ENCODE peak calls at places on chromosomes 11 and 22, in eight cellular contexts. G is SK-N-SH, Y is spleen, N is prostate gland, K is stomach, S is suprapubic skin, O is H1, U is GM23338. M is an unnamed sample.

GRCh38 chr11:17736921-17737817 is 2.6 kb downstream of the KCNC1 start:
- DNase-seq in Y (peak; percentile 36), K (no peak), S (peak; percentile 40), O (no peak), G (no peak), U (no peak), N (no peak), M (peak; percentile 49)

GRCh38 chr11:111634981-111635705 is 32.9 kb downstream of the SIK2 start:
- DNase-seq in S (no peak), N (no peak), U (peak; percentile 17), O (no peak), G (no peak), K (no peak), Y (no peak), M (no peak)

GRCh38 chr11:78957481-78958245 is 383.0 kb upstream of the NARS2 start:
- DNase-seq in Y (no peak), G (no peak), U (no peak), K (no peak), O (no peak), N (no peak), S (no peak), M (no peak)

GRCh38 chr11:130178992-130179391 is 19.4 kb downstream of the ST14 start:
- DNase-seq in N (no peak), Y (no peak), G (no peak), O (no peak), U (no peak), K (no peak), S (no peak), M (peak; percentile 37)

GRCh38 chr22:28247667-28248363 is 328.8 kb upstream of the PITPNB start:
- DNase-seq in S (no peak), K (no peak), G (peak; percentile 46), U (no peak), N (no peak), Y (no peak), O (no peak), M (no peak)

GRCh38 chr11:66886671-66887221 is 29.9 kb downstream of the LRFN4 start:
- DNase-seq in Y (no peak), K (peak; percentile 58), S (no peak), U (no peak), O (no peak), G (no peak), N (no peak), M (no peak)

GRCh38 chr22:19719488-19720021 is 3.8 kb upstream of the GP1BB start:
- DNase-seq in N (no peak), S (no peak), U (no peak), K (no peak), G (no peak), O (no peak), Y (no peak), M (no peak)

GRCh38 chr22:36979016-36979415 is 40.2 kb downstream of the TST start:
- DNase-seq in N (no peak), Y (no peak), K (no peak), S (no peak), U (no peak), O (no peak), G (no peak), M (no peak)

GRCh38 chr22:20068640-20069039 is 11.4 kb upstream of the DGCR8 start:
- DNase-seq in K (no peak), U (no peak), N (no peak), Y (no peak), G (no peak), S (no peak), O (no peak), M (no peak)

GRCh38 chr11:66082936-66083698 is 13.0 kb downstream of the PACS1 start:
- DNase-seq in U (no peak), Y (no peak), G (peak; percentile 78), K (no peak), N (no peak), S (no peak), O (no peak), M (no peak)

GRCh38 chr11:65506770-65507485 is 8.1 kb downstream of the MALAT1 start:
- DNase-seq in S (peak; percentile 62), N (peak; percentile 75), G (no peak), O (peak; percentile 63), Y (no peak), K (peak; percentile 56), U (peak; percentile 81), M (peak; percentile 62)

GRCh38 chr11:45471002-45471665 is 185.0 kb upstream of the SYT13 start:
- DNase-seq in G (no peak), N (no peak), O (no peak), S (no peak), U (no peak), Y (peak; percentile 34), K (no peak), M (no peak)
- H3K4me1 ChIP-seq in G (no peaks in the 10 kb centered on the region), N (no peaks in the 10 kb centered on the region), O (no peaks in the 10 kb centered on the region), S (no peaks in the 10 kb centered on the region), U (peaks cover 5% of the 10 kb centered on the region), Y (peaks cover 26% of the 10 kb centered on the region), K (no peaks in the 10 kb centered on the region), M (no peaks in the 10 kb centered on the region)

DNA sequence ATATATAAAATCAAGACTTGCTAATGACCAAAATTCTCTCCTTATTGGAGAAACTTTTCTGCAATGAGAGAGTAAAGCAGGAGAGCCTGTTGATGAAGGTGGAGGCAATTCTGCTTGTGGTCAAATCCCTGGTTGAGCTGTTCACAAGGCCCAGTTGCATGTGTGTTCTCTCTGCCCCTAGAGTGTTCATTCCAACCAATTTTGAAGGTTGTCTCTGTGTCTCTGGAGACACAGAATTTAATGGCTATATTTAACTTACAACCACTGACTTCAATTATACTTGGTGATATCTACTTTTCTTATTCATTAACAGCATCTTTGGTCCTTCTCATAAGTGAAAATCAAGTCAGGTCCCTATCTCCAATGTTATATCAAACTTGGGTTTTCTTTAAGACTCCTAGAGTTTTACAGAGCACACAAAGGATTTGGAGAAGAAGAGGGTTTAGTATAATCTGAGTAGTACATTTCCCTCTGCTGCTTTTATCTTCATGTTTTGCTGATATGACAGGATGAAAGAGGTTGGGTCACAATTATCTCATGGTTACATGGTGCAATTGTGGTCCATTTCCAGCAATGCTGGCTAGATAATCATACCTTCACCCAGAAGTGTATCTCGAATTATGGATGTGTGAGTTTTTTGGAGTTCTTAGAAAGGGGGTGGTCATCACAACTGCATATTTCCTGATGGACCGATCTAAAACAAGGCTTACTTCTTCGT is 4.0 kb downstream of the OOSP4A start:
- DNase-seq in O (no peak), N (no peak), U (no peak), Y (no peak), K (no peak), G (no peak), S (no peak), M (no peak)
- TF ChIP-seq POLR2AphosphoS5 in O (no peak), N (no peak), U (no peak), Y (no peak), K (no peak), G (no peak), S (no peak), M (no peak)

GRCh38 chr11:106464728-106465127 is 387.3 kb downstream of the AASDHPPT start:
- DNase-seq in U (no peak), O (no peak), K (no peak), N (no peak), S (no peak), G (no peak), Y (no peak), M (no peak)
- H3K4me3 ChIP-seq in U (no peak overlapping the region), O (no peak overlapping the region), K (no peak overlapping the region), N (no peak overlapping the region), S (no peak overlapping the region), G (no peak overlapping the region), Y (no peak overlapping the region), M (no peak overlapping the region)

GRCh38 chr11:114161486-114162250 is 102.2 kb downstream of the ZBTB16 start:
- DNase-seq in G (no peak), U (no peak), K (no peak), Y (no peak), O (no peak), S (no peak), N (no peak), M (no peak)

GRCh38 chr11:114162719-114163123 is 103.2 kb downstream of the ZBTB16 start:
- DNase-seq in N (peak; percentile 97), U (no peak), K (peak; percentile 92), O (no peak), G (peak; percentile 78), S (peak; percentile 97), Y (no peak), M (peak; percentile 97)

GRCh38 chr11:114163830-114164401 is 104.4 kb downstream of the ZBTB16 start:
- DNase-seq in O (no peak), K (no peak), U (no peak), G (no peak), N (peak; percentile 83), S (no peak), Y (no peak), M (peak; percentile 75)

GRCh38 chr11:114164546-114164945 is 105.0 kb downstream of the ZBTB16 start:
- DNase-seq in N (no peak), G (no peak), K (no peak), Y (no peak), O (no peak), S (no peak), U (no peak), M (no peak)

DNA sequence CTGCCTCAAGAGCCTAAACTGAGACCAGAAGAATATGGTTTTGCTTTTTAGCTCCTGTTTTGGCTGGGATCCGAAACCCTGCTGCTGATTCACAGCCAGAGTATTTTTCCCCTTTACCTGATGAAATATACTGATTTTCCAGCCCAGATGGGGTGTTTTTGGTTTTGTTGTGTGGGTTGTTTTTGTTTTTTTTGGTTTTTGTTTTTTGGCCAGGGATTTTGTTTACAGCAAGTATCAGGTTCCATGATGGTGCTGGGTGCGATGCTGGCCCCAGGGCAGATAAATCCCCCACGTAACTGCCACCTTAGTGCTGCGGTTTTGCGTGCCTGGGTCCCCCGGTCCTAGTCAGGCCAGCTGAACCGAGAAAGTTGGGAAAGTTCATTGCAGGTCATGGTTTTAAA is 103.7 kb downstream of the ZBTB16 start:
- DNase-seq in Y (no peak), K (peak; percentile 55), N (no peak), S (no peak), O (no peak), G (no peak), U (no peak), M (no peak)
- H3K4me1 ChIP-seq in Y (peaks cover 99% of the 10 kb centered on the region), K (peaks cover 89% of the 10 kb centered on the region), N (peaks cover 79% of the 10 kb centered on the region), S (peaks cover 96% of the 10 kb centered on the region), O (peaks cover 3% of the 10 kb centered on the region), G (peaks cover 46% of the 10 kb centered on the region), U (peaks cover 29% of the 10 kb centered on the region), M (peaks cover 59% of the 10 kb centered on the region)

DNA sequence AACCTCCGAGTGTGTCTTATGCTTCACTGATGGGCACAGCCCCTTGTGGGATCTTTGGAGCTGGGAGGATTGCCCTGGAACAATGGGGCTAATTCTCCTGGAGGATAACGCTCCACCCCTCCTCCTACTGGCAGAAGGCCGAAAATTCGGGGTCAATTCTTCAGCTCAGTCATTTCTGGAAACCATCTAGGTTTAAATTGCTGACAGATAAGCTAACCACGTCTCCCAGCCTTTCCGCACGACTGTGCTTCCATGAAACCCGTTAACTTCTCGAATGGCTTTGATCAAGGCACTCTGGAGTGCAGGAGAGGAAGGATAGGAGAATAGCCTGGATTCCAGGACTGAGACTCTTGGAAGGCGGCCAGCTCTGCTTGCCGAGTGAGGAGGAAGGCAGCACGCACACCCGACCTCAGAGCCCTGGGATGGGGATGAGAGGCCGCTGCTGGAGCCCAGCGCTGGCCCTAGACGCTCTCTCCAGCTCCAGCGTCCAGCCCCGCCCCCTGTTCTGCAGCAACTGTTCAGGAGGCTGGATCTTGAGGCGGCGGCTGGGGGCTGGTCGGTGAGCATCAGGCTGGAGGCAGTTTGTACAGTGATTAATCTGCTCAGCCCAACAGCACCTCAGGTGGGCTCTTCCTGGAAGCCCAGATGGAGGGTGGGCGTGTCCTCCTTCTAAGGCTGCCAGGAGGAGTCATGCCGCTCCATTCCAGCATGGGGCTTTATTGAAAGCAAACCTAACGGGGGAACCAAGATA is 176.7 kb upstream of the NCAM1 start:
- DNase-seq in Y (no peak), U (peak; percentile 28), S (no peak), G (peak; percentile 84), N (peak; percentile 22), K (no peak), O (no peak), M (peak; percentile 51)
- TF ChIP-seq POLR2AphosphoS5 in Y (no peak), U (no peak), S (no peak), G (peak; percentile 64), N (no peak), K (no peak), O (no peak), M (no peak)

GRCh38 chr11:126589492-126589803 is 234.0 kb downstream of the ST3GAL4 start:
- DNase-seq in S (no peak), G (no peak), K (no peak), U (no peak), O (no peak), N (no peak), Y (no peak), M (no peak)
- H3K4me3 ChIP-seq in S (no peak overlapping the region), G (no peak overlapping the region), K (no peak overlapping the region), U (no peak overlapping the region), O (no peak overlapping the region), N (no peak overlapping the region), Y (no peak overlapping the region), M (no peak overlapping the region)